ENCODE peak calls at places on chromosome 4, in six cellular contexts. R is breast epithelium, T is tibial nerve, U is upper lobe of left lung, G is gastrocnemius medialis, S is spleen. X is an unnamed sample.

GRCh38 chr4:116055857-116056827 is 942.7 kb upstream of the NDST4 start:
- DNase-seq in R (no peak), T (no peak), U (no peak), G (no peak), S (no peak), X (no peak)

GRCh38 chr4:112910109-112910736 is 139.2 kb upstream of the ANK2 start:
- DNase-seq in R (no peak), T (peak; percentile 38), U (no peak), G (no peak), S (no peak), X (no peak)

GRCh38 chr4:17614416-17615299 is at the start of gene MED28:
- DNase-seq in R (peak; percentile 95), T (peak; percentile 99), U (peak; percentile 95), G (peak; percentile 95), S (peak; percentile 98), X (peak; percentile 87)

GRCh38 chr4:14701389-14701788 is 300.9 kb upstream of the CPEB2 start:
- DNase-seq in R (no peak), T (no peak), U (no peak), G (no peak), S (no peak), X (no peak)

GRCh38 chr4:11343536-11343935 is 85.2 kb downstream of the HS3ST1 start:
- DNase-seq in R (no peak), T (no peak), U (no peak), G (no peak), S (no peak), X (no peak)

GRCh38 chr4:88027611-88028608 is 20.5 kb downstream of the PKD2 start:
- DNase-seq in R (no peak), T (no peak), U (no peak), G (no peak), S (no peak), X (no peak)

GRCh38 chr4:13988347-13989265 is 361.1 kb upstream of the BOD1L1 start:
- DNase-seq in R (no peak), T (peak; percentile 59), U (no peak), G (peak; percentile 43), S (no peak), X (no peak)

GRCh38 chr4:8129785-8130184 is 28.8 kb downstream of the ABLIM2 start:
- DNase-seq in R (no peak), T (no peak), U (no peak), G (no peak), S (no peak), X (no peak)

GRCh38 chr4:87038837-87039715 is 104.3 kb downstream of the AFF1 start:
- DNase-seq in R (no peak), T (peak; percentile 3), U (no peak), G (peak; percentile 95), S (no peak), X (no peak)

GRCh38 chr4:176849076-176849475 is 56.4 kb upstream of the VEGFC start:
- DNase-seq in R (no peak), T (no peak), U (no peak), G (no peak), S (no peak), X (no peak)

GRCh38 chr4:169774466-169775445 is 17.0 kb upstream of the HPF1 start:
- DNase-seq in R (no peak), T (no peak), U (peak; percentile 82), G (no peak), S (peak; percentile 76), X (no peak)

GRCh38 chr4:154124539-154125255 is 335.8 kb upstream of the SFRP2 start:
- DNase-seq in R (no peak), T (no peak), U (no peak), G (no peak), S (no peak), X (no peak)

DNA sequence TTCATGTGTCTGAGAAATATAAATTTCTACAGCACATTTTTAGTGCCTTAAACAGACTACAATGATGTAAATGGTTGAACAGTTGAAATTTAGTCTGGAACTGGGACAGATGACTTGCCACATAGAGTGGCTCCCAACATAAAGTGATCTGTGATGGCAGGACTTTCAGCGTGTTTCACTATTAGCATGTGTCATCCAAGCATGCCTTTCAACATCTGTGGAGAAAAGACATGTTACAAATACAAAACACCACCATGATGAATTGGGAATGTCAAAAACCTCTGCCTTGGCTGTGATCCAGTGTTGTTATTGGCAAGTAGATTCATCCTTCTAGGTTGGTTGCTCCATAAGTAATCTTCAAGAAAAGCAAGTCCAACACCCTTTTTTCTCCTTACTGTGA is 348.7 kb downstream of the MAPK10 start:
- DNase-seq in R (no peak), T (peak; percentile 48), U (no peak), G (peak; percentile 28), S (no peak), X (no peak)
- TF ChIP-seq POLR2A in R (no peak), T (no peak), U (no peak), G (no peak), S (no peak), X (no peak)

GRCh38 chr4:139555073-139555704 is 830 bp downstream of the SETD7 start:
- DNase-seq in R (peak; percentile 85), T (peak; percentile 92), U (peak; percentile 95), G (peak; percentile 92), S (peak; percentile 94), X (peak; percentile 21)
- TF ChIP-seq POLR2A in R (peak; percentile 84), T (peak; percentile 87), U (peak; percentile 81), G (peak; percentile 78), S (peak; percentile 91), X (peak; percentile 79)

GRCh38 chr4:124694306-124694705 is 18.2 kb downstream of the ANKRD50 start:
- DNase-seq in R (no peak), T (no peak), U (no peak), G (no peak), S (no peak), X (no peak)
- TF ChIP-seq POLR2A in R (no peak), T (no peak), U (no peak), G (no peak), S (no peak), X (no peak)

DNA sequence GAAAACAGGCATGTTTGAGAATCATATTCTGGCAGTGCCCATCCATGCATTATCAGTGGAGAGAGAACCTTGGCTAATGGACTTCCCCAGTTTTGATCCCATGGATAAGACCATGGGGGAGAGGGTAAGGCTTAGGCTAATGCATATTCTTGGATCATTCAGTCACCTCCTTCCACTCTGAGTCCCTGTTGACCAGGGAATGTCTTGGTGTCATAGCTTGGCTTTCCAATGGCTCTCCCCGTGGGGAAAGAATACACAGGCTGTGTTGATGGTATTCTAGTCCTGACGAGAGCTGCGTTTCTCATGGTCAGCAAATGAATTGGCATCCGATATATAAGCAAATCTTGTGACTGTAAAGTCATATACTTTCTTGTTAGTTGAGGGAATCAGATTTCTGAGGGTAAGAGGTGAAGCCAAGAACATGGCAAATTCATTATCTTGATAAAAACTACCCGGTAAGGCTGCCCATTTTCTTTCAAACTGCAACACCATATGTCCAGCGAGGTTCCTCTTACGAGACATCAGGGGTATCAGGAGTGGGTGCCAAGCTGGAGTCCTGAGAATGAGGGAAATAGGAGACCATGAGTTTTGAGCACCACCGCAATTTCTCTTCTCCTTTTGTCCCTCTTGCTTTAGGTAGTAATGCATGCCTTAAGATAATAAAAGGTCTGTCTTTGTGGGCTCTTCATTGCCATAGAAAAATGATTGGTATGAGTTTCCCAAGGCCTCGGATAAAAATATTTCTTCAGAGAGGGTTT is 18.0 kb downstream of the RHOH start:
- DNase-seq in R (no peak), T (no peak), U (no peak), G (no peak), S (no peak), X (no peak)
- TF ChIP-seq POLR2A in R (no peak), T (no peak), U (no peak), G (no peak), S (no peak), X (no peak)